ENCODE peak calls at places on chromosomes 7 and 10, in seven cellular contexts. H, B, M, S, Z, A and Y are unnamed samples.

GRCh38 chr7:44177570-44178131 is 11.6 kb downstream of the GCK start:
- DNase-seq in H (peak; percentile 47), B (peak; percentile 26), M (no peak), S (no peak), Z (no peak), A (peak; percentile 68), Y (no peak)

GRCh38 chr7:95405800-95406199 is 9.6 kb upstream of the PON3 start:
- DNase-seq in H (no peak), B (no peak), M (no peak), S (no peak), Z (no peak), A (no peak), Y (no peak)

GRCh38 chr10:97425964-97426775 is at the start of gene PGAM1:
- DNase-seq in H (peak; percentile 90), B (peak; percentile 97), M (peak; percentile 77), S (peak; percentile 91), Z (peak; percentile 84), A (peak; percentile 91), Y (peak; percentile 100)

GRCh38 chr10:26507441-26507840 is 69.3 kb downstream of the APBB1IP start:
- DNase-seq in H (no peak), B (no peak), M (no peak), S (no peak), Z (no peak), A (no peak), Y (no peak)

GRCh38 chr7:27130540-27131389 is at the start of gene HOXA4:
- DNase-seq in H (no peak), B (peak; percentile 79), M (no peak), S (peak; percentile 62), Z (no peak), A (peak; percentile 82), Y (peak; percentile 96)

GRCh38 chr10:125479059-125479458 is 203.9 kb downstream of the TEX36 start:
- DNase-seq in H (no peak), B (no peak), M (no peak), S (no peak), Z (no peak), A (peak; percentile 52), Y (no peak)

GRCh38 chr10:90561666-90562065 is 296.2 kb downstream of the HTR7 start:
- DNase-seq in H (no peak), B (no peak), M (no peak), S (no peak), Z (no peak), A (peak; percentile 55), Y (no peak)

GRCh38 chr7:40827217-40828085 is 692.6 kb downstream of the SUGCT start:
- DNase-seq in H (peak; percentile 22), B (peak; percentile 55), M (no peak), S (no peak), Z (no peak), A (peak; percentile 63), Y (no peak)

GRCh38 chr10:113953505-113954272 is 90.0 kb upstream of the ADRB1 start:
- DNase-seq in H (no peak), B (no peak), M (no peak), S (no peak), Z (no peak), A (no peak), Y (no peak)